ENCODE peak calls at places on chromosomes 1 and 21, in five cellular contexts. N is SHP77 treated with DMSO at 0.1 percent for 48 hours; O is GM19239; M is stimulated activated CD8-positive, alpha-beta memory T cell treated with anti-CD3 and anti-CD28 coated beads, Interleukin-7, amount 100 ng/mL, for 1 hour; S is stimulated activated effector memory CD8-positive, alpha-beta T cell treated with anti-CD3 and anti-CD28 coated beads, Interleukin-12 subunit alpha, Interleukin-12 subunit beta, amount 100 ng/mL, for 72 hours. G is an unnamed sample.

GRCh38 chr1:246569248-246570238 is 3.3 kb downstream of the CNST start:
- DNase-seq in N (no peak), O (no peak), M (no peak), S (peak; percentile 54), G (no peak)

GRCh38 chr1:60066001-60066400 is 7.6 kb downstream of the C1orf87 start:
- DNase-seq in N (no peak), O (no peak), M (no peak), S (no peak), G (no peak)

GRCh38 chr1:234631721-234632125 is 21.7 kb upstream of the IRF2BP2 start:
- DNase-seq in N (no peak), O (no peak), M (no peak), S (no peak), G (no peak)

GRCh38 chr1:63022319-63022718 is 238.4 kb downstream of the ATG4C start:
- DNase-seq in N (no peak), O (no peak), M (no peak), S (no peak), G (no peak)

GRCh38 chr1:186060226-186060625 is 314.8 kb downstream of the TPR start:
- DNase-seq in N (no peak), O (no peak), M (no peak), S (no peak), G (no peak)

GRCh38 chr1:29672955-29673507 is 436.7 kb downstream of the PTPRU start:
- DNase-seq in N (no peak), O (no peak), M (no peak), S (peak; percentile 18), G (no peak)

GRCh38 chr21:14688412-14688811 is 142.3 kb upstream of the SAMSN1 start:
- DNase-seq in N (no peak), O (no peak), M (no peak), S (no peak), G (no peak)

GRCh38 chr1:46903481-46903880 is 37.8 kb downstream of the CYP4A11 start:
- DNase-seq in N (no peak), O (no peak), M (no peak), S (no peak), G (no peak)

GRCh38 chr1:6922096-6922931 is 137.1 kb downstream of the CAMTA1 start:
- DNase-seq in N (no peak), O (no peak), M (no peak), S (no peak), G (peak; percentile 47)

GRCh38 chr21:44000360-44000759 is 11.7 kb upstream of the TRAPPC10 start:
- DNase-seq in N (no peak), O (no peak), M (no peak), S (no peak), G (peak; percentile 84)

GRCh38 chr1:40808444-40808843 is 24.9 kb downstream of the KCNQ4 start:
- DNase-seq in N (no peak), O (no peak), M (no peak), S (no peak), G (no peak)

GRCh38 chr1:18239671-18240070 is 132.1 kb downstream of the IGSF21 start:
- DNase-seq in N (no peak), O (no peak), M (no peak), S (no peak), G (no peak)

GRCh38 chr21:44443291-44443890 is 11.9 kb upstream of the LRRC3 start:
- DNase-seq in N (no peak), O (no peak), M (no peak), S (no peak), G (no peak)

GRCh38 chr1:91015794-91016550 is 5.9 kb downstream of the ZNF644 start:
- DNase-seq in N (no peak), O (no peak), M (no peak), S (no peak), G (no peak)

G was measured in midbrain.